ENCODE peak calls at places on chromosomes 6 and 20, in eight cellular contexts. S, Y, V, X, N, D, K and W are unnamed samples.

GRCh38 chr6:30656513-30656912 is 9.6 kb downstream of the C6orf136 start:
- DNase-seq in S (no peak), Y (no peak), V (no peak), X (no peak), N (peak; percentile 61), D (no peak), K (no peak), W (no peak)

GRCh38 chr6:72365773-72366172 is 256.1 kb upstream of the KCNQ5 start:
- DNase-seq in S (no peak), Y (no peak), V (no peak), X (no peak), N (no peak), D (no peak), K (no peak), W (no peak)

GRCh38 chr20:33719277-33719988 is 677 bp downstream of the PXMP4 start:
- DNase-seq in S (no peak), Y (no peak), V (no peak), X (no peak), N (no peak), D (peak; percentile 57), K (no peak), W (no peak)

GRCh38 chr6:116314878-116315277 is 35.1 kb upstream of the TSPYL1 start:
- DNase-seq in S (no peak), Y (no peak), V (no peak), X (no peak), N (no peak), D (no peak), K (no peak), W (no peak)

GRCh38 chr6:134628154-134628553 is 310.2 kb upstream of the SGK1 start:
- DNase-seq in S (no peak), Y (no peak), V (no peak), X (no peak), N (no peak), D (no peak), K (no peak), W (no peak)

GRCh38 chr6:17839526-17839925 is 132.8 kb upstream of the NUP153 start:
- DNase-seq in S (no peak), Y (no peak), V (peak; percentile 82), X (no peak), N (no peak), D (no peak), K (no peak), W (no peak)

GRCh38 chr6:32885698-32886286 is 31.8 kb downstream of the PSMB9 start:
- DNase-seq in S (peak; percentile 94), Y (no peak), V (no peak), X (peak; percentile 46), N (no peak), D (peak; percentile 39), K (no peak), W (no peak)

GRCh38 chr6:141401168-141401567 is 731.6 kb upstream of the GJE1 start:
- DNase-seq in S (no peak), Y (no peak), V (no peak), X (no peak), N (no peak), D (no peak), K (no peak), W (no peak)

GRCh38 chr20:24737212-24737850 is 211.7 kb upstream of the CST7 start:
- DNase-seq in S (no peak), Y (no peak), V (no peak), X (no peak), N (no peak), D (no peak), K (no peak), W (no peak)

GRCh38 chr6:41500561-41500960 is 45.6 kb upstream of the FOXP4 start:
- DNase-seq in S (no peak), Y (no peak), V (no peak), X (no peak), N (no peak), D (no peak), K (no peak), W (no peak)

GRCh38 chr20:32168184-32168910 is 39.2 kb downstream of the PLAGL2 start:
- DNase-seq in S (peak; percentile 1), Y (no peak), V (no peak), X (no peak), N (no peak), D (peak; percentile 77), K (no peak), W (no peak)

GRCh38 chr6:128527375-128527774 is 7.0 kb upstream of the PTPRK start:
- DNase-seq in S (no peak), Y (no peak), V (no peak), X (no peak), N (no peak), D (no peak), K (no peak), W (no peak)

GRCh38 chr20:6185268-6185667 is 62.4 kb upstream of the FERMT1 start:
- DNase-seq in S (no peak), Y (no peak), V (no peak), X (no peak), N (no peak), D (no peak), K (no peak), W (no peak)

GRCh38 chr6:48747040-48747439 is 636.0 kb upstream of the PTCHD4 start:
- DNase-seq in S (peak; percentile 87), Y (no peak), V (no peak), X (no peak), N (no peak), D (no peak), K (no peak), W (no peak)

GRCh38 chr6:63121166-63121565 is 90.1 kb upstream of the FKBP1C start:
- DNase-seq in S (no peak), Y (no peak), V (peak; percentile 18), X (no peak), N (no peak), D (peak; percentile 4), K (no peak), W (no peak)

GRCh38 chr6:84897874-84898635 is 133.7 kb upstream of the TBX18 start:
- DNase-seq in S (peak; percentile 20), Y (no peak), V (no peak), X (peak; percentile 52), N (no peak), D (no peak), K (no peak), W (no peak)

GRCh38 chr6:148514091-148514850 is 171.6 kb downstream of the SASH1 start:
- DNase-seq in S (peak; percentile 52), Y (no peak), V (no peak), X (no peak), N (no peak), D (no peak), K (no peak), W (no peak)

GRCh38 chr20:36871640-36872570 is 4.0 kb upstream of the TLDC2 start:
- DNase-seq in S (no peak), Y (no peak), V (no peak), X (no peak), N (peak; percentile 45), D (no peak), K (no peak), W (no peak)

GRCh38 chr20:4161447-4162251 is 146.3 kb upstream of the RNF24 start:
- DNase-seq in S (no peak), Y (peak; percentile 73), V (no peak), X (no peak), N (no peak), D (peak; percentile 81), K (no peak), W (no peak)

GRCh38 chr6:29926081-29926794 is 16.1 kb upstream of the HLA-A start:
- DNase-seq in S (peak; percentile 33), Y (peak; percentile 26), V (no peak), X (peak; percentile 17), N (peak; percentile 71), D (peak; percentile 41), K (no peak), W (no peak)

GRCh38 chr6:1317302-1317815 is 5.5 kb downstream of the FOXQ1 start:
- DNase-seq in S (no peak), Y (no peak), V (no peak), X (no peak), N (no peak), D (peak; percentile 57), K (no peak), W (no peak)

GRCh38 chr6:39153766-39154397 is 38.9 kb upstream of the SAYSD1 start:
- DNase-seq in S (no peak), Y (no peak), V (no peak), X (no peak), N (no peak), D (no peak), K (no peak), W (no peak)

DNA sequence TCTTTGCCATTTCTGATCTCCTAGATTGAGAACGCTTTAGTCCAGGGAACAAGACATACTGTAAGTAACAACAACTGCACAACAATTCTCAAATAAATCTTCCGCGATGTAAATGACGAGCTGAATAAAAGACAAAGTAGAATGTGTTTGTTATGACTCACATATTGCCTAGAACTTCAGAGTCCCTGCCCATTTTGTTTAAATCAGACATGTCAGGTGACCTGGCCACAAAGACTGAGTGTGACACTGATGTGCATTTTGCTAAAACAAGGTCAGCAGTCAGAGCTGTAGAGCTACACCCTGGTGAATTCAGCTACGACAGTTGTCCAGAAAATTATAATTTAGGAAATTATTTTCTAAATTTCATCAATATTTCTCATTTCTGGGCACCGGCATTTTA is 156.7 kb upstream of the CITED2 start:
- DNase-seq in S (peak; percentile 48), Y (no peak), V (no peak), X (peak; percentile 37), N (no peak), D (no peak), K (no peak), W (no peak)
- H3K4me3 ChIP-seq in S (no peak overlapping the region), Y (no peak overlapping the region), V (no peak overlapping the region), X (no peak overlapping the region), N (no peak overlapping the region), D (no peak overlapping the region), K (no peak overlapping the region), W (no peak overlapping the region)

DNA sequence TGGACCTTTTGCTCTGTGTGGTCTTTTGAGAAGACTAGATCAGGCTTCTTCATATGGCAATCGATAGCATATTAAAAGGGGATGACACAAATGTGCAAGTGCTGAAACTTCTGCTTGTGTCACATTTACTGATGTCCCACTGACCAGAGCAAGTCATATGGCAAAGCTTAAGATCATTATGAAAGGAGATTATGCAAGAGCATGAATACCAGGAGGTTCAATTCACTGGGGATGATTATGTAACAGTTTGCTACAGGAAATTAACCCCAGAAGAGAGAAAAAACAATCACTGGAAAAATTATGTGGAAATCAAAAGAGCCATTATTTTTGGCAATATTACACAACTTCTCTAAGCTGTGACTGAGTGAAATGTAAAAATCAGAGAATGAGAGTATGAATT is 13.7 kb upstream of the PRDM13 start:
- DNase-seq in S (peak; percentile 26), Y (no peak), V (no peak), X (no peak), N (no peak), D (no peak), K (no peak), W (no peak)
- H3K27me3 ChIP-seq in S (peaks cover 66% of the 10 kb centered on the region), Y (no peaks in the 10 kb centered on the region), V (peaks cover 34% of the 10 kb centered on the region), X (peaks cover 81% of the 10 kb centered on the region), N (peaks cover 100% of the 10 kb centered on the region), D (peaks cover 99% of the 10 kb centered on the region), K (peaks cover 99% of the 10 kb centered on the region), W (peaks cover 56% of the 10 kb centered on the region)

DNA sequence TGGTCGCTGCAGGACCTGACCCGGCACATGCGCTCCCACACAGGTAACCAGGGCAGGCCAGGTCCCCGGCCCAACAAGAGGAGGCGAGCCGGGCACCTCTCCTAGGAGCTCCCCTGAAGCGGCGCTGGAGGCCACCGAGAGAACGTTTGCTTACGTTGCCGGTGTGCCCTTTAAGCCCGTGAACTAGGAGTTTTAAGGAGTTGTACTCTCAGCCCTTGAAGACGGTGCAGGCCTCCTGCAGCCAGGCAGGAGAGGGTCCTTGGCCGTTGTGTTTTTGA is 65.9 kb downstream of the SSR1 start:
- DNase-seq in S (no peak), Y (no peak), V (no peak), X (no peak), N (no peak), D (no peak), K (no peak), W (no peak)
- H3K36me3 ChIP-seq in S (peaks cover 75% of the 10 kb centered on the region), Y (peaks cover 7% of the 10 kb centered on the region), V (peaks cover 60% of the 10 kb centered on the region), X (peaks cover 54% of the 10 kb centered on the region), N (peaks cover 70% of the 10 kb centered on the region), D (peaks cover 5% of the 10 kb centered on the region), K (peaks cover 79% of the 10 kb centered on the region), W (peaks cover 7% of the 10 kb centered on the region)

GRCh38 chr6:35451354-35452185 is 568 bp upstream of the FANCE start:
- DNase-seq in S (no peak), Y (peak; percentile 29), V (no peak), X (no peak), N (no peak), D (no peak), K (no peak), W (no peak)
- H3K4me3 ChIP-seq in S (peak overlapping the region; percentile 84), Y (no peak overlapping the region), V (no peak overlapping the region), X (peak overlapping the region; percentile 75), N (peak overlapping the region; percentile 78), D (peak overlapping the region; percentile 19), K (peak overlapping the region; percentile 61), W (peak overlapping the region; percentile 62)